ENCODE peak calls at places on chromosome 9, in five cellular contexts. One of them, this sample, is unnamed.

GRCh38 chr9:106111039-106111740 is 416.8 kb downstream of the TMEM38B start:
- DNase-seq in NCI-H345: peak; percentile 56
- DNase-seq in ureter: no peak
- DNase-seq in stimulated activated CD4-positive, alpha-beta T cell treated with anti-CD3 and anti-CD28 coated beads, Interleukin-1b, Interleukin-23, amount 100 ng/mL, for 4 hours: no peak
- DNase-seq in activated CD8-positive, alpha-beta memory T cell treated with anti-CD3 and anti-CD28 coated beads, Interleukin-2, amount 50 U/mL, for 4 hours: no peak
- DNase-seq in this sample: no peak

GRCh38 chr9:115209601-115210306 is 91.8 kb upstream of the TNC start:
- DNase-seq in NCI-H345: no peak
- DNase-seq in stimulated activated CD4-positive, alpha-beta T cell treated with anti-CD3 and anti-CD28 coated beads, Interleukin-1b, Interleukin-23, amount 100 ng/mL, for 4 hours: no peak
- DNase-seq in ureter: no peak
- DNase-seq in activated CD8-positive, alpha-beta memory T cell treated with anti-CD3 and anti-CD28 coated beads, Interleukin-2, amount 50 U/mL, for 4 hours: no peak
- DNase-seq in this sample: no peak

GRCh38 chr9:107487521-107488399 is 1.8 kb downstream of the KLF4 start:
- DNase-seq in stimulated activated CD4-positive, alpha-beta T cell treated with anti-CD3 and anti-CD28 coated beads, Interleukin-1b, Interleukin-23, amount 100 ng/mL, for 4 hours: no peak
- DNase-seq in ureter: peak; percentile 49
- DNase-seq in activated CD8-positive, alpha-beta memory T cell treated with anti-CD3 and anti-CD28 coated beads, Interleukin-2, amount 50 U/mL, for 4 hours: no peak
- DNase-seq in NCI-H345: no peak
- DNase-seq in this sample: peak; percentile 55

GRCh38 chr9:33125871-33126822 is 41.0 kb downstream of the B4GALT1 start:
- DNase-seq in stimulated activated CD4-positive, alpha-beta T cell treated with anti-CD3 and anti-CD28 coated beads, Interleukin-1b, Interleukin-23, amount 100 ng/mL, for 4 hours: no peak
- DNase-seq in activated CD8-positive, alpha-beta memory T cell treated with anti-CD3 and anti-CD28 coated beads, Interleukin-2, amount 50 U/mL, for 4 hours: no peak
- DNase-seq in NCI-H345: no peak
- DNase-seq in ureter: no peak
- DNase-seq in this sample: no peak

GRCh38 chr9:114570742-114571141 is 16.8 kb upstream of the ATP6V1G1 start:
- DNase-seq in ureter: no peak
- DNase-seq in stimulated activated CD4-positive, alpha-beta T cell treated with anti-CD3 and anti-CD28 coated beads, Interleukin-1b, Interleukin-23, amount 100 ng/mL, for 4 hours: no peak
- DNase-seq in NCI-H345: no peak
- DNase-seq in activated CD8-positive, alpha-beta memory T cell treated with anti-CD3 and anti-CD28 coated beads, Interleukin-2, amount 50 U/mL, for 4 hours: no peak
- DNase-seq in this sample: no peak

GRCh38 chr9:116204252-116204882 is 50.8 kb downstream of the PAPPA start:
- DNase-seq in activated CD8-positive, alpha-beta memory T cell treated with anti-CD3 and anti-CD28 coated beads, Interleukin-2, amount 50 U/mL, for 4 hours: no peak
- DNase-seq in stimulated activated CD4-positive, alpha-beta T cell treated with anti-CD3 and anti-CD28 coated beads, Interleukin-1b, Interleukin-23, amount 100 ng/mL, for 4 hours: no peak
- DNase-seq in NCI-H345: no peak
- DNase-seq in ureter: no peak
- DNase-seq in this sample: peak; percentile 12

GRCh38 chr9:124054671-124055212 is 43.2 kb downstream of the LHX2 start:
- DNase-seq in ureter: no peak
- DNase-seq in NCI-H345: no peak
- DNase-seq in stimulated activated CD4-positive, alpha-beta T cell treated with anti-CD3 and anti-CD28 coated beads, Interleukin-1b, Interleukin-23, amount 100 ng/mL, for 4 hours: no peak
- DNase-seq in activated CD8-positive, alpha-beta memory T cell treated with anti-CD3 and anti-CD28 coated beads, Interleukin-2, amount 50 U/mL, for 4 hours: no peak
- DNase-seq in this sample: no peak

GRCh38 chr9:85471791-85472190 is 270.0 kb downstream of the AGTPBP1 start:
- DNase-seq in activated CD8-positive, alpha-beta memory T cell treated with anti-CD3 and anti-CD28 coated beads, Interleukin-2, amount 50 U/mL, for 4 hours: no peak
- DNase-seq in stimulated activated CD4-positive, alpha-beta T cell treated with anti-CD3 and anti-CD28 coated beads, Interleukin-1b, Interleukin-23, amount 100 ng/mL, for 4 hours: no peak
- DNase-seq in NCI-H345: no peak
- DNase-seq in ureter: no peak
- DNase-seq in this sample: no peak

GRCh38 chr9:82456621-82457020 is 468.0 kb downstream of the SPATA31D1 start:
- DNase-seq in stimulated activated CD4-positive, alpha-beta T cell treated with anti-CD3 and anti-CD28 coated beads, Interleukin-1b, Interleukin-23, amount 100 ng/mL, for 4 hours: no peak
- DNase-seq in activated CD8-positive, alpha-beta memory T cell treated with anti-CD3 and anti-CD28 coated beads, Interleukin-2, amount 50 U/mL, for 4 hours: no peak
- DNase-seq in NCI-H345: no peak
- DNase-seq in ureter: no peak
- DNase-seq in this sample: no peak

GRCh38 chr9:19551124-19551929 is 142.5 kb downstream of the ACER2 start:
- DNase-seq in ureter: no peak
- DNase-seq in NCI-H345: peak; percentile 62
- DNase-seq in stimulated activated CD4-positive, alpha-beta T cell treated with anti-CD3 and anti-CD28 coated beads, Interleukin-1b, Interleukin-23, amount 100 ng/mL, for 4 hours: no peak
- DNase-seq in activated CD8-positive, alpha-beta memory T cell treated with anti-CD3 and anti-CD28 coated beads, Interleukin-2, amount 50 U/mL, for 4 hours: no peak
- DNase-seq in this sample: no peak

GRCh38 chr9:109251080-109251775 is 69.6 kb downstream of the EPB41L4B start:
- DNase-seq in activated CD8-positive, alpha-beta memory T cell treated with anti-CD3 and anti-CD28 coated beads, Interleukin-2, amount 50 U/mL, for 4 hours: no peak
- DNase-seq in stimulated activated CD4-positive, alpha-beta T cell treated with anti-CD3 and anti-CD28 coated beads, Interleukin-1b, Interleukin-23, amount 100 ng/mL, for 4 hours: no peak
- DNase-seq in NCI-H345: peak; percentile 96
- DNase-seq in ureter: no peak
- DNase-seq in this sample: no peak